ENCODE peak calls at places on chromosomes 1 and 21, in seven cellular contexts. One of them, this sample, is unnamed.

GRCh38 chr1:27522860-27523665 is 33.1 kb upstream of the WASF2 start:
- DNase-seq in fibroblast of lung: no peak
- DNase-seq in pulmonary artery endothelial cell: no peak
- DNase-seq in IMR-90: no peak
- DNase-seq in amniotic stem cell: no peak
- DNase-seq in upper lobe of right lung: no peak
- DNase-seq in T follicular helper cell: peak; percentile 35
- DNase-seq in this sample: no peak

GRCh38 chr1:204463125-204464060 is 31.2 kb downstream of the PIK3C2B start:
- DNase-seq in fibroblast of lung: no peak
- DNase-seq in pulmonary artery endothelial cell: no peak
- DNase-seq in IMR-90: no peak
- DNase-seq in amniotic stem cell: no peak
- DNase-seq in upper lobe of right lung: no peak
- DNase-seq in T follicular helper cell: no peak
- DNase-seq in this sample: no peak

GRCh38 chr21:29449306-29449940 is 150.7 kb downstream of the BACH1 start:
- DNase-seq in fibroblast of lung: no peak
- DNase-seq in pulmonary artery endothelial cell: no peak
- DNase-seq in IMR-90: no peak
- DNase-seq in amniotic stem cell: no peak
- DNase-seq in upper lobe of right lung: no peak
- DNase-seq in T follicular helper cell: peak; percentile 2
- DNase-seq in this sample: no peak

GRCh38 chr1:244970236-244970652 is 105.9 kb upstream of the HNRNPU start:
- DNase-seq in fibroblast of lung: peak; percentile 67
- DNase-seq in pulmonary artery endothelial cell: no peak
- DNase-seq in IMR-90: peak; percentile 54
- DNase-seq in amniotic stem cell: no peak
- DNase-seq in upper lobe of right lung: peak; percentile 93
- DNase-seq in T follicular helper cell: no peak
- DNase-seq in this sample: peak; percentile 33

GRCh38 chr1:28416509-28417194 is 47.1 kb downstream of the PHACTR4 start:
- DNase-seq in fibroblast of lung: peak; percentile 26
- DNase-seq in pulmonary artery endothelial cell: no peak
- DNase-seq in IMR-90: no peak
- DNase-seq in amniotic stem cell: no peak
- DNase-seq in upper lobe of right lung: no peak
- DNase-seq in T follicular helper cell: no peak
- DNase-seq in this sample: no peak

GRCh38 chr21:38688068-38688467 is 117.7 kb upstream of the ETS2 start:
- DNase-seq in fibroblast of lung: no peak
- DNase-seq in pulmonary artery endothelial cell: no peak
- DNase-seq in IMR-90: no peak
- DNase-seq in amniotic stem cell: no peak
- DNase-seq in upper lobe of right lung: no peak
- DNase-seq in T follicular helper cell: no peak
- DNase-seq in this sample: no peak

GRCh38 chr1:50416553-50417453 is 6.4 kb downstream of the DMRTA2 start:
- DNase-seq in fibroblast of lung: no peak
- DNase-seq in pulmonary artery endothelial cell: no peak
- DNase-seq in IMR-90: no peak
- DNase-seq in amniotic stem cell: no peak
- DNase-seq in upper lobe of right lung: no peak
- DNase-seq in T follicular helper cell: no peak
- DNase-seq in this sample: no peak

GRCh38 chr1:168452329-168452728 is 91.5 kb downstream of the XCL2 start:
- DNase-seq in fibroblast of lung: no peak
- DNase-seq in pulmonary artery endothelial cell: no peak
- DNase-seq in IMR-90: no peak
- DNase-seq in amniotic stem cell: no peak
- DNase-seq in upper lobe of right lung: no peak
- DNase-seq in T follicular helper cell: no peak
- DNase-seq in this sample: no peak

GRCh38 chr1:230709619-230710542 is 4.0 kb downstream of the AGT start:
- DNase-seq in fibroblast of lung: no peak
- DNase-seq in pulmonary artery endothelial cell: no peak
- DNase-seq in IMR-90: no peak
- DNase-seq in amniotic stem cell: no peak
- DNase-seq in upper lobe of right lung: no peak
- DNase-seq in T follicular helper cell: no peak
- DNase-seq in this sample: no peak

GRCh38 chr1:950268-950667 is 8.8 kb downstream of the NOC2L start:
- DNase-seq in fibroblast of lung: no peak
- DNase-seq in pulmonary artery endothelial cell: no peak
- DNase-seq in IMR-90: no peak
- DNase-seq in amniotic stem cell: no peak
- DNase-seq in upper lobe of right lung: no peak
- DNase-seq in T follicular helper cell: no peak
- DNase-seq in this sample: no peak

GRCh38 chr1:88111806-88112205 is 572.3 kb upstream of the PKN2 start:
- DNase-seq in fibroblast of lung: no peak
- DNase-seq in pulmonary artery endothelial cell: no peak
- DNase-seq in IMR-90: no peak
- DNase-seq in amniotic stem cell: no peak
- DNase-seq in upper lobe of right lung: no peak
- DNase-seq in T follicular helper cell: no peak
- DNase-seq in this sample: no peak

This sample was measured in LNCaP clone FGC.